ENCODE peak calls at places on chromosomes 11 and 22, in seven cellular contexts. X is kidney; O is tibial artery; Y is CD8-positive, alpha-beta memory T cell; Q is heart right ventricle; G is HepG2; A is A549. P is an unnamed sample. For H3K4me1, the result is how much of the 10 kb centered on the place peaks cover.

GRCh38 chr22:39434243-39434653 is 22.6 kb upstream of the MGAT3 start:
- DNase-seq in A (no peak), Y (no peak), G (no peak), O (no peak), Q (peak), X (peak), P (no peak)

GRCh38 chr11:2525166-2525861 is 80.5 kb downstream of the KCNQ1 start:
- DNase-seq in A (no peak), G (no peak), Q (no peak), X (peak), Y (no peak), O (peak), P (no peak)

GRCh38 chr11:65847746-65848145 is 10.2 kb downstream of the CFL1 start:
- DNase-seq in Q (no peak), A (no peak), X (no peak), O (no peak), G (no peak), Y (no peak), P (no peak)

GRCh38 chr11:41281131-41281742 is 178.2 kb downstream of the LRRC4C start:
- DNase-seq in O (no peak), Q (no peak), X (no peak), A (no peak), Y (no peak), G (no peak), P (no peak)

GRCh38 chr11:58285483-58286040 is 17.5 kb upstream of the OR10W1 start:
- DNase-seq in O (no peak), A (no peak), X (no peak), G (no peak), Y (no peak), Q (no peak), P (no peak)

GRCh38 chr11:86954288-86955110 is 696 bp downstream of the FZD4 start:
- DNase-seq in O (peak), Q (peak), A (peak), G (no peak), X (peak), Y (no peak), P (no peak)

GRCh38 chr22:42300286-42301071 is 30.0 kb upstream of the TCF20 start:
- DNase-seq in O (no peak), X (no peak), A (no peak), G (no peak), Q (no peak), Y (peak), P (no peak)

GRCh38 chr22:40194656-40195055 is 16.9 kb downstream of the TNRC6B start:
- DNase-seq in A (no peak), O (no peak), X (no peak), Q (no peak), Y (no peak), G (no peak), P (no peak)

GRCh38 chr11:133821776-133822175 is 23.5 kb downstream of the SPATA19 start:
- DNase-seq in Y (no peak), A (peak), Q (peak), G (peak), X (no peak), O (no peak), P (peak)

GRCh38 chr11:64711138-64711943 is 11.7 kb downstream of the NRXN2 start:
- DNase-seq in A (no peak), G (no peak), Q (no peak), X (no peak), O (no peak), Y (no peak), P (no peak)
- H3K4me3 ChIP-seq in A (no peak), G (no peak), Q (no peak), X (no peak), O (no peak), Y (no peak), P (no peak)

GRCh38 chr11:76799061-76799804 is 16.1 kb downstream of the TSKU start:
- DNase-seq in G (peak), O (peak), A (peak), X (peak), Q (peak), Y (peak), P (no peak)
- H3K4me1 ChIP-seq in G (half or more), O (under half), A (half or more), X (under half), Q (under half), Y (under half), P (under half)

GRCh38 chr11:124922831-124923230 is 3.8 kb downstream of the HEPN1 start:
- DNase-seq in G (no peak), X (no peak), Y (no peak), Q (no peak), A (no peak), O (no peak), P (no peak)

GRCh38 chr11:124918950-124919349 is at the start of gene HEPN1:
- DNase-seq in X (no peak), Y (no peak), A (no peak), Q (no peak), O (no peak), G (no peak), P (no peak)

GRCh38 chr11:124919836-124920755 is 1.0 kb downstream of the HEPN1 start:
- DNase-seq in G (no peak), Y (no peak), A (no peak), X (no peak), O (no peak), Q (no peak), P (no peak)

GRCh38 chr11:124923296-124923695 is 4.2 kb downstream of the HEPN1 start:
- DNase-seq in G (no peak), Q (no peak), O (no peak), Y (peak), A (no peak), X (no peak), P (no peak)

GRCh38 chr11:124920870-124921609 is 2.0 kb downstream of the HEPN1 start:
- DNase-seq in X (peak), Y (peak), Q (peak), G (no peak), O (peak), A (peak), P (peak)
- H3K4me3 ChIP-seq in X (peak), Y (peak), Q (peak), G (no peak), O (peak), A (peak), P (peak)

DNA sequence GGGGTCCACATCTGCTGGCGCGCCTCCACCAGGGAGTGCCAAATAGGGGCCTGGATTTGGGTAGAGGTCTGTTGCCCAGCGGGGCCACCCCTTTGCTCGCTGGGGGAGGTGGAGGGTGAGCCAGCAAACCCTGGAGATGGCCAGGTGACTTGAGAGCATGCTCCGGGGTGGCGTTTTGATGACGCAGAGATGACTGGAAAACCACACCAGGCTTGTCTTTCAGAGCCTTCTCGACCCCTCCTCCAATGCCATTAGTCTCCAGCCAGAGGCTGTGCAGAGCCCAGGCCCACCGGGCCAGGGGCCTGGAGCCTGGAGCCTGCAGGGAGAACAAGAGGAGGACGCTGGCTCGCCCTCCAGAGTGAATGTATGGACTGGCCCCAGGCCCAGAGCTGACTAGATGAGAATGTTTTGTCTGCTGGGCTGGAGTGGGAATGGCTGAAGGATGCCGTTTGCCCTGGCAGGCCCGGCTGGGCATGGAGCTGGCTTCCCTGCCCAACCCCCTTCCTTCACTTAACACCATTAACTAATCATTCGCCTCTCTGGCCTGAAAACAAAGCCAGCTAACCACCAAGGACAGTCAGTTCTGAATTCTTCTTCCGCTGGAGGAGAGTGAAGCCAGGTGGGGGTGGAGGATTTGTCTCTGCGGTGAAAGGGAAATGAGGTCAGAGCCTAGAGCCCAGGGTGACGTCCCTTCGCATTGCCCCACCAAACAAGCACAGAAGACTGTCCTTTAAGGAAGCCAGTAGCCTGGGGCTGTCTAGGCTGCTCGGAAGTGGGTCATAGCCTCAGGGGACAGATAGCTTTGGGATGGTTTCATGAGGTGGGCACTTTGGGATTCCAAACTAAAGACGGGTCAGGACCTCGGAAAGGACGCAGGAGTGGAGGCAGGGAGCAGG is 1.6 kb upstream of the MCAM start:
- DNase-seq in A (no peak), X (no peak), O (no peak), Q (peak), G (peak), Y (no peak), P (peak)
- H3K4me1 ChIP-seq in A (under half), X (under half), O (half or more), Q (half or more), G (half or more), Y (under half), P (under half)

DNA sequence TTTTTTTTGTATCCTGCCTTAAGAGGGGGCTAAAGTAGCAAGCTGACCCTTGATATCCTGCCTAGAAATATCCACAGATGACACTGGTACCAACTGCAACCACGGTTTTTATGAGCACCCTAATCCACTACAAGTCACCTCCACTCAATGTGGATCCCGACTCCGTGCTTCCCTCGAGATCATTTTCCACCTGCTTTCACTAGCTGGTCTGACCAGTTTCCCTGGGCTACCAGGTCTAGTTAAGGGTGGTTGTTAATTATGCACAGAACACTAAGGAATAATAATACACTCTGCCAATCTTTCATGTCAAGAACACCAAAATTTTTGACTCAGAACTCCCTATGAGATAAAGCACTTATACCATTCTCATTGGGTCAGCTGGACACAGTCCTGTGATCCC is 82.3 kb downstream of the ABTB2 start:
- DNase-seq in A (no peak), Y (no peak), O (no peak), G (no peak), X (no peak), Q (no peak), P (no peak)
- H3K4me3 ChIP-seq in A (no peak), Y (no peak), O (no peak), G (no peak), X (no peak), Q (no peak), P (no peak)